ENCODE peak calls at places on chromosomes 1 and 21, in five cellular contexts. T, L, K, M and R are unnamed samples.

GRCh38 chr1:77671836-77672235 is 10.6 kb downstream of the ZZZ3 start:
- DNase-seq in T (no peak), M (no peak), K (no peak), L (peak), R (no peak)

GRCh38 chr1:8202182-8202905 is 115.6 kb upstream of the SLC45A1 start:
- DNase-seq in T (no peak), K (no peak), L (peak), M (peak), R (peak)

GRCh38 chr1:245370905-245371581 is 216.3 kb downstream of the KIF26B start:
- DNase-seq in K (no peak), T (no peak), L (no peak), M (no peak), R (peak)

GRCh38 chr21:36964832-36965719 is 1.4 kb downstream of the HLCS start:
- DNase-seq in T (no peak), M (no peak), K (no peak), L (no peak), R (no peak)

GRCh38 chr1:17935230-17935629 is 172.4 kb upstream of the IGSF21 start:
- DNase-seq in L (no peak), T (no peak), K (no peak), M (no peak), R (no peak)

GRCh38 chr1:105462308-105462707 is 1594.2 kb upstream of the PRMT6 start:
- DNase-seq in K (no peak), M (no peak), L (no peak), T (no peak), R (no peak)

GRCh38 chr21:39082656-39083376 is 100.4 kb downstream of the PSMG1 start:
- DNase-seq in K (no peak), M (peak), T (peak), L (no peak), R (no peak)

GRCh38 chr1:178275553-178275952 is 181.6 kb downstream of the RASAL2 start:
- DNase-seq in T (no peak), L (no peak), M (no peak), K (no peak), R (no peak)

GRCh38 chr1:246565751-246566127 is 322 bp downstream of the TFB2M start:
- DNase-seq in L (no peak), M (no peak), T (no peak), K (no peak), R (no peak)

GRCh38 chr1:31666290-31666963 is 21.8 kb upstream of the PEF1 start:
- DNase-seq in K (no peak), L (peak), T (no peak), M (no peak), R (no peak)

GRCh38 chr1:24970926-24971530 is 41.0 kb upstream of the RUNX3 start:
- DNase-seq in T (no peak), K (no peak), L (no peak), M (no peak), R (no peak)

GRCh38 chr1:197235355-197235754 is 32.7 kb upstream of the CRB1 start:
- DNase-seq in K (no peak), L (no peak), T (no peak), M (no peak), R (no peak)

GRCh38 chr1:228818928-228819632 is 83.8 kb downstream of the RHOU start:
- DNase-seq in K (no peak), L (no peak), M (no peak), T (no peak), R (no peak)

GRCh38 chr1:232891116-232891515 is 59.3 kb upstream of the NTPCR start:
- DNase-seq in M (no peak), T (no peak), K (no peak), L (peak), R (no peak)

GRCh38 chr1:17403081-17403480 is 31.1 kb downstream of the PADI6 start:
- DNase-seq in M (no peak), T (no peak), L (no peak), K (no peak), R (no peak)

GRCh38 chr1:202578565-202578964 is 131.7 kb downstream of the SYT2 start:
- DNase-seq in L (no peak), M (no peak), K (no peak), T (no peak), R (no peak)

GRCh38 chr21:28393279-28393678 is 599.4 kb downstream of the LTN1 start:
- DNase-seq in L (no peak), K (no peak), T (no peak), M (no peak), R (no peak)

GRCh38 chr1:174965006-174965971 is 34.5 kb upstream of the CACYBP start:
- DNase-seq in K (no peak), M (peak), L (no peak), T (no peak), R (no peak)

GRCh38 chr1:59498640-59499039 is 201.7 kb downstream of the FGGY start:
- DNase-seq in L (no peak), M (no peak), K (no peak), T (no peak), R (no peak)

GRCh38 chr1:61419681-61420080 is 305.3 kb downstream of the TM2D1 start:
- DNase-seq in L (no peak), K (no peak), M (no peak), T (no peak), R (no peak)

GRCh38 chr1:168112673-168113305 is 23.9 kb downstream of the GPR161 start:
- DNase-seq in T (no peak), L (no peak), K (no peak), M (no peak), R (no peak)

GRCh38 chr1:246875041-246876026 is 56.4 kb downstream of the AHCTF1 start:
- DNase-seq in T (no peak), L (peak), K (no peak), M (no peak), R (no peak)